ENCODE peak calls at places on chromosomes 12 and 14, in nine cellular contexts. V is dorsolateral prefrontal cortex; T is CD4-positive, alpha-beta memory T cell; I is pancreas; D is CD8-positive, alpha-beta memory T cell; C is cardiac muscle cell; H is suprapubic skin; K is colonic mucosa; N is psoas muscle. X is an unnamed sample. For H3K27me3, the result is how much of the 10 kb centered on the place peaks cover.

GRCh38 chr12:63419119-63419518 is 249.2 kb downstream of the DPY19L2 start:
- DNase-seq in I (no peak), D (no peak), N (no peak), K (peak), H (no peak), C (no peak), T (no peak), V (no peak), X (peak)

GRCh38 chr12:89244536-89244935 is 107.8 kb downstream of the DUSP6 start:
- DNase-seq in T (peak), K (no peak), N (no peak), I (no peak), V (no peak), D (peak), C (no peak), H (no peak), X (peak)

GRCh38 chr14:23021479-23021878 is 11.5 kb upstream of the C14orf93 start:
- DNase-seq in N (no peak), C (no peak), H (no peak), I (no peak), V (no peak), K (no peak), T (no peak), D (no peak), X (no peak)

GRCh38 chr12:101698782-101699347 is 1.4 kb downstream of the CHPT1 start:
- DNase-seq in D (no peak), K (no peak), N (no peak), V (no peak), T (no peak), I (no peak), H (no peak), C (no peak), X (no peak)

GRCh38 chr12:76643438-76643837 is 83.9 kb upstream of the OSBPL8 start:
- DNase-seq in K (no peak), I (no peak), C (no peak), H (no peak), T (no peak), D (no peak), N (no peak), V (no peak), X (peak)

GRCh38 chr14:95683793-95684192 is 2.4 kb upstream of the TCL1B start:
- DNase-seq in I (no peak), T (peak), N (no peak), H (no peak), C (no peak), K (peak), V (no peak), D (no peak), X (no peak)

GRCh38 chr12:128920468-128920867 is 67.2 kb downstream of the GLT1D1 start:
- DNase-seq in I (no peak), T (no peak), H (no peak), V (peak), D (no peak), N (no peak), K (no peak), C (no peak), X (peak)

GRCh38 chr12:114846771-114847170 is 162.8 kb upstream of the TBX3 start:
- DNase-seq in N (no peak), K (no peak), T (no peak), I (no peak), V (no peak), D (no peak), H (no peak), C (peak), X (no peak)

GRCh38 chr14:94598816-94599655 is 13.2 kb upstream of the SERPINA3 start:
- DNase-seq in N (peak), H (peak), I (peak), T (no peak), V (peak), C (no peak), D (no peak), K (peak), X (peak)

GRCh38 chr14:22671622-22672021 is 27.5 kb upstream of the OR6J1 start:
- DNase-seq in C (no peak), T (no peak), V (no peak), N (no peak), H (no peak), K (no peak), I (no peak), D (no peak), X (no peak)

GRCh38 chr12:78406776-78407335 is 457.7 kb upstream of the SYT1 start:
- DNase-seq in D (no peak), N (no peak), C (no peak), I (no peak), H (no peak), V (no peak), T (no peak), K (no peak), X (no peak)

GRCh38 chr12:16258963-16259362 is 18.5 kb downstream of the SLC15A5 start:
- DNase-seq in T (no peak), I (no peak), C (no peak), V (no peak), N (no peak), K (no peak), H (no peak), D (no peak), X (no peak)

GRCh38 chr14:89920041-89920440 is 34.5 kb downstream of the EFCAB11 start:
- DNase-seq in T (no peak), K (no peak), D (no peak), N (no peak), V (no peak), C (no peak), I (no peak), H (no peak), X (no peak)

GRCh38 chr12:86050010-86050409 is 175.9 kb downstream of the NTS start:
- DNase-seq in D (no peak), I (no peak), H (no peak), N (no peak), C (no peak), V (no peak), T (no peak), K (no peak), X (no peak)

GRCh38 chr12:2608608-2608945 is 186.2 kb upstream of the FKBP4 start:
- DNase-seq in T (no peak), H (no peak), I (no peak), N (no peak), V (no peak), K (no peak), D (no peak), C (no peak), X (no peak)

GRCh38 chr14:23095196-23096108 is at the start of gene C14orf119:
- DNase-seq in C (peak), K (peak), T (peak), N (peak), V (peak), D (peak), I (peak), H (peak), X (peak)

GRCh38 chr12:112549031-112549430 is 130.3 kb downstream of the PTPN11 start:
- DNase-seq in I (no peak), K (no peak), T (no peak), H (no peak), V (no peak), D (no peak), N (no peak), C (no peak), X (no peak)

GRCh38 chr12:101173197-101173749 is 36.8 kb downstream of the SLC5A8 start:
- DNase-seq in V (no peak), I (peak), C (no peak), K (no peak), T (no peak), D (no peak), H (no peak), N (no peak), X (no peak)

GRCh38 chr14:23604675-23605170 is 26.1 kb upstream of the JPH4 start:
- DNase-seq in N (no peak), T (no peak), K (no peak), I (no peak), H (no peak), D (no peak), C (no peak), V (no peak), X (no peak)

GRCh38 chr12:113072136-113072535 is 15.6 kb downstream of the DTX1 start:
- DNase-seq in N (no peak), T (no peak), H (no peak), C (no peak), V (no peak), D (no peak), I (no peak), K (no peak), X (no peak)

GRCh38 chr12:26122681-26123481 is 2.0 kb downstream of the BHLHE41 start:
- DNase-seq in H (peak), V (peak), C (peak), K (peak), D (no peak), N (peak), I (peak), T (no peak), X (peak)
- H3K27me3 ChIP-seq in H (under half), V (under half), C (half or more), K (under half), D (under half), N (under half), I (under half), T (under half), X (half or more)

DNA sequence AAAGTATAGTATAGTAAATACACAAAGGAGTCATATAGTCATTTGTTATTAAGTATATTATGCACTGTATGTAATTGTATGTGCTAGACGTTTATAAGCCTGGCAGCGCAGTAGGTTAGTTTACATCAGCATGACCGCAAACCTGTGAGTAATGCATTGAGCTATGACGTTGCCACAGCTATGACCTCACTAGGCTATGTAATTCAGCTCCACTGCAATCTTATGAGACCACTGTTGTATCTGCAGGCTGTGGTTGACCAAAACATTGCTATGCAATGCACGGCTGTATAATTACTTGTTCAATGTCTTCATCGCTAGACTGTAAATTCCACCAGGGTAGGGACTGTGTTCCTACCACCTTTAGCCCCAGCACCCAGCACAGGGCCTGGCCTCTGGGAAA is 53.2 kb upstream of the VASH1 start:
- DNase-seq in I (no peak), D (no peak), H (no peak), C (no peak), V (no peak), T (no peak), N (no peak), K (no peak), X (no peak)
- H3K27me3 ChIP-seq in I (under half), D (under half), H (under half), C (under half), V (under half), T (under half), N (under half), K (under half), X (under half)

GRCh38 chr12:4267904-4268548 is 5.5 kb upstream of the CCND2 start:
- DNase-seq in N (no peak), I (no peak), H (no peak), D (no peak), V (no peak), C (no peak), K (no peak), T (no peak), X (no peak)
- H3K27me3 ChIP-seq in N (under half), I (under half), H (half or more), D (under half), V (under half), C (under half), K (under half), T (under half), X (under half)

GRCh38 chr12:54015210-54015931 is 6.6 kb downstream of the HOXC8 start:
- DNase-seq in H (no peak), N (no peak), V (no peak), D (no peak), I (no peak), K (no peak), T (no peak), C (no peak), X (no peak)
- H3K27me3 ChIP-seq in H (under half), N (under half), V (under half), D (half or more), I (under half), K (half or more), T (half or more), C (half or more), X (under half)

DNA sequence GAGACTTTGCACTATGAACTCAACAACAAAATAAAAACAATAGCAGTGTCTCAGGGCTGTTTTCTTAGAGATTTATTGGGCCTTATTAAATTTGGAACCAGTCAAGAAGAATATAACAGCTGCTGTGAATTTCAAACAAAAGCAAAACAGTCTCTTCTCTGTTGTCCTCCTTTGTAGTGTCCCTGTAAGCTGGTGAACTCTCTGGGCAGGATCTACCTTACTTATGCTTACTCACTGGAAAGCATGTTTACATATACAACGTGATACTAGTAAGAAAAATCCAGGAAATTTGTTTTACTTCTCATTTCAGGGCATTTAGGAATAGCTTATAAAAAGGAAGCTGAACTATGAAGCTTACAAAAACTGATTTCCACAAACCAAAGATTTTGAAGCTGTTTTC is 311.0 kb downstream of the NOVA1 start:
- DNase-seq in N (no peak), I (no peak), D (no peak), H (no peak), T (no peak), C (no peak), K (no peak), V (no peak), X (no peak)
- H3K27me3 ChIP-seq in N (under half), I (under half), D (under half), H (under half), T (under half), C (under half), K (under half), V (under half), X (under half)

X was measured in foreskin keratinocyte.